ENCODE peak calls at places on chromosomes 1 and 21, in seven cellular contexts. X is HCT116, Q is GM12878, J is HepG2, M is K562, N is H1, H is SK-N-SH. A is an unnamed sample.

GRCh38 chr1:155091071-155092051 is 12.7 kb downstream of the EFNA3 start:
- DNase-seq in X (peak; percentile 61), Q (no peak), J (peak; percentile 78), M (peak; percentile 92), N (peak; percentile 68), H (peak; percentile 88), A (peak; percentile 46)

GRCh38 chr1:56576880-56577858 is 2.2 kb downstream of the PLPP3 start:
- DNase-seq in X (peak; percentile 21), Q (no peak), J (peak; percentile 44), M (peak; percentile 10), N (no peak), H (peak; percentile 54), A (peak; percentile 42)

GRCh38 chr1:75723989-75724471 is 479 bp upstream of the ACADM start:
- DNase-seq in X (peak; percentile 49), Q (no peak), J (peak; percentile 83), M (peak; percentile 94), N (peak; percentile 27), H (peak; percentile 92), A (peak; percentile 83)

GRCh38 chr1:111596499-111596898 is 23.1 kb upstream of the RAP1A start:
- DNase-seq in X (no peak), Q (no peak), J (no peak), M (no peak), N (no peak), H (no peak), A (no peak)

GRCh38 chr1:33005812-33006465 is 30.7 kb downstream of the AK2 start:
- DNase-seq in X (no peak), Q (no peak), J (no peak), M (no peak), N (no peak), H (no peak), A (no peak)

GRCh38 chr1:42798010-42798409 is 13.2 kb downstream of the TMEM269 start:
- DNase-seq in X (no peak), Q (no peak), J (no peak), M (no peak), N (no peak), H (no peak), A (no peak)

GRCh38 chr1:72288886-72289285 is 6.5 kb upstream of the NEGR1 start:
- DNase-seq in X (no peak), Q (no peak), J (no peak), M (no peak), N (no peak), H (no peak), A (no peak)

GRCh38 chr1:230891413-230891812 is 23.1 kb upstream of the C1orf198 start:
- DNase-seq in X (no peak), Q (no peak), J (no peak), M (no peak), N (no peak), H (no peak), A (no peak)

GRCh38 chr1:184555665-184556641 is 169.1 kb downstream of the C1orf21 start:
- DNase-seq in X (no peak), Q (no peak), J (no peak), M (no peak), N (no peak), H (no peak), A (no peak)

GRCh38 chr1:246142320-246142893 is 364.7 kb downstream of the SMYD3 start:
- DNase-seq in X (peak; percentile 87), Q (no peak), J (no peak), M (peak; percentile 89), N (no peak), H (no peak), A (no peak)

GRCh38 chr1:33030575-33030974 is 6.1 kb downstream of the AK2 start:
- DNase-seq in X (no peak), Q (no peak), J (no peak), M (no peak), N (no peak), H (no peak), A (no peak)

GRCh38 chr1:230509281-230509977 is 83.3 kb upstream of the PGBD5 start:
- DNase-seq in X (no peak), Q (peak; percentile 19), J (no peak), M (no peak), N (no peak), H (no peak), A (no peak)

GRCh38 chr1:157803851-157804250 is 16.1 kb downstream of the FCRL1 start:
- DNase-seq in X (no peak), Q (no peak), J (no peak), M (no peak), N (no peak), H (no peak), A (no peak)

GRCh38 chr1:107899655-107900054 is 65.3 kb downstream of the VAV3 start:
- DNase-seq in X (no peak), Q (no peak), J (no peak), M (no peak), N (no peak), H (no peak), A (no peak)

GRCh38 chr1:20700636-20701215 is 17.1 kb downstream of the KIF17 start:
- DNase-seq in X (no peak), Q (no peak), J (no peak), M (no peak), N (no peak), H (no peak), A (peak; percentile 25)

GRCh38 chr1:180198186-180198585 is 31.9 kb upstream of the LHX4 start:
- DNase-seq in X (no peak), Q (no peak), J (no peak), M (no peak), N (no peak), H (no peak), A (peak; percentile 58)

GRCh38 chr1:25702101-25702775 is 85.6 kb downstream of the MAN1C1 start:
- DNase-seq in X (no peak), Q (no peak), J (no peak), M (no peak), N (no peak), H (no peak), A (no peak)

GRCh38 chr1:47906466-47907191 is 90.6 kb downstream of the TRABD2B start:
- DNase-seq in X (no peak), Q (no peak), J (no peak), M (no peak), N (no peak), H (no peak), A (no peak)

GRCh38 chr1:50976111-50976889 is 6.3 kb downstream of the CDKN2C start:
- DNase-seq in X (no peak), Q (no peak), J (no peak), M (peak; percentile 62), N (no peak), H (no peak), A (no peak)

GRCh38 chr1:91569411-91570104 is 68.9 kb downstream of the CDC7 start:
- DNase-seq in X (peak; percentile 24), Q (no peak), J (no peak), M (peak; percentile 30), N (no peak), H (no peak), A (no peak)

GRCh38 chr21:39020751-39021474 is 162.3 kb downstream of the PSMG1 start:
- DNase-seq in X (no peak), Q (no peak), J (peak; percentile 64), M (no peak), N (no peak), H (no peak), A (no peak)

GRCh38 chr21:33849839-33850238 is 65.8 kb downstream of the ATP5PO start:
- DNase-seq in X (no peak), Q (no peak), J (no peak), M (no peak), N (no peak), H (no peak), A (no peak)

GRCh38 chr1:222910699-222911098 is 95.9 kb downstream of the DISP1 start:
- DNase-seq in X (no peak), Q (no peak), J (no peak), M (no peak), N (no peak), H (no peak), A (no peak)

GRCh38 chr1:11215018-11216005 is 26.2 kb downstream of the ANGPTL7 start:
- DNase-seq in X (no peak), Q (no peak), J (no peak), M (no peak), N (no peak), H (no peak), A (no peak)

GRCh38 chr1:236051107-236051885 is 13.6 kb downstream of the NID1 start:
- DNase-seq in X (no peak), Q (no peak), J (no peak), M (no peak), N (no peak), H (no peak), A (no peak)

GRCh38 chr1:157798211-157798610 is 21.3 kb upstream of the FCRL2 start:
- DNase-seq in X (no peak), Q (no peak), J (no peak), M (no peak), N (no peak), H (no peak), A (no peak)

GRCh38 chr21:35428489-35428888 is 379.4 kb upstream of the RUNX1 start:
- DNase-seq in X (no peak), Q (no peak), J (no peak), M (no peak), N (no peak), H (no peak), A (no peak)

DNA sequence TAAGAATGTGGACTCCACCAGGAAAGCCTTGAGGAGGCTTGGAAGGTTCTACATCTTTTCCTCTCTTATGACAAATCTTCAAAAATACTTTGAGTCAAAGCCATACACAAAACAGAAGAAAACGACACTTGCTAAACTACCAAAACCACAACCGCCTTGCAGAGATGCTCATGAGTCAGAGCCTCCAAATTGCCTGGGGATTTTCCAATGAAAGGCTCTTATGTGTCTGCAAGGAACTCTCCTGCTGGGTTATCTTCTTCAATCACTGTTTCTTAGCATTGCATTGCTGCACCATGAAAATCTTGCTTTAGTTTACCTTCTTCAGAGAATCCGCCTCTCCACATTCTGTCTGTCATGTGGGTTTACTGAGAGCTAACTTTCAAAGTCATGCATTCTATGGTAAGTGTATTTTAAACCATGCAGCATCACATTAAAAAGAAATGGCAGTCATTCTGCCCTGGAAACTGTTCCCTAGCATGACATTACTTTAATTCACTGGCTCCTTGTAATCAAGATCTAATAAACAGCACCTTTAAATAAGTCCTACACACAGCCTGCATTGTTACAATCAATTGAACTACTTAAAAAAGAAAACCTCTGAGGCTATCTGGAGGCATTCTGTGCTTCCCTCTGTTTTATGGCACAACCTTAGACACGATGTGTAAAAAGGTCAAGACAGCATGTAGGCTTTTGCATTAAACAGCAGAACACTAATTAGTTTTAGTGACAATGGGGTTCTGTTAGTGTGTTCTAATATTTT is 210.0 kb upstream of the FOXD3 start:
- DNase-seq in X (no peak), Q (no peak), J (no peak), M (no peak), N (peak; percentile 17), H (no peak), A (no peak)
- TF ChIP-seq JUND in X (no peak), Q (no peak), J (no peak), M (no peak), N (no peak), H (peak; percentile 60), A (no peak)

GRCh38 chr1:162878000-162878596 is 17.1 kb upstream of the CCDC190 start:
- DNase-seq in X (peak; percentile 68), Q (no peak), J (peak; percentile 45), M (peak; percentile 67), N (peak; percentile 31), H (peak; percentile 33), A (peak; percentile 84)
- TF ChIP-seq JUND in X (no peak), Q (no peak), J (no peak), M (no peak), N (no peak), H (no peak), A (no peak)

GRCh38 chr1:241270016-241270415 is 87.0 kb downstream of the RGS7 start:
- DNase-seq in X (no peak), Q (no peak), J (no peak), M (no peak), N (no peak), H (no peak), A (no peak)
- TF ChIP-seq JUND in X (no peak), Q (no peak), J (no peak), M (no peak), N (no peak), H (no peak), A (no peak)

GRCh38 chr1:15153184-15153841 is at the start of gene TMEM51:
- DNase-seq in X (no peak), Q (no peak), J (peak; percentile 60), M (peak; percentile 52), N (peak; percentile 41), H (peak; percentile 92), A (peak; percentile 62)
- TF ChIP-seq JUND in X (no peak), Q (no peak), J (no peak), M (no peak), N (no peak), H (no peak), A (no peak)

A was measured in T47D.